ENCODE peak calls at places on chromosomes 16 and 17, in seven cellular contexts. J, H, A, C, Y, I and F are unnamed samples.

GRCh38 chr16:84055366-84055765 is 12.8 kb upstream of the SLC38A8 start:
- DNase-seq in J (no peak), H (no peak), A (no peak), C (no peak), Y (no peak), I (no peak), F (no peak)

GRCh38 chr17:81601525-81602120 is 35.3 kb downstream of the NPLOC4 start:
- DNase-seq in J (peak; percentile 30), H (peak; percentile 50), A (peak; percentile 77), C (no peak), Y (peak; percentile 49), I (peak; percentile 38), F (no peak)

GRCh38 chr17:18185832-18186231 is 2.2 kb downstream of the ALKBH5 start:
- DNase-seq in J (peak; percentile 42), H (no peak), A (peak; percentile 64), C (no peak), Y (no peak), I (no peak), F (no peak)

GRCh38 chr16:47939690-47940089 is 216.1 kb downstream of the ABCC12 start:
- DNase-seq in J (no peak), H (no peak), A (no peak), C (no peak), Y (no peak), I (no peak), F (no peak)

GRCh38 chr16:23807028-23807427 is 28.8 kb upstream of the PRKCB start:
- DNase-seq in J (no peak), H (no peak), A (no peak), C (no peak), Y (no peak), I (no peak), F (no peak)

GRCh38 chr17:68200689-68201424 is 47.0 kb upstream of the AMZ2 start:
- DNase-seq in J (peak; percentile 74), H (peak; percentile 93), A (peak; percentile 56), C (no peak), Y (peak; percentile 30), I (peak; percentile 13), F (peak; percentile 73)

GRCh38 chr16:27499659-27500055 is 50.1 kb downstream of the GTF3C1 start:
- DNase-seq in J (no peak), H (no peak), A (no peak), C (no peak), Y (no peak), I (no peak), F (no peak)

GRCh38 chr16:89166696-89167424 is 4.7 kb upstream of the CDH15 start:
- DNase-seq in J (no peak), H (no peak), A (peak; percentile 28), C (no peak), Y (no peak), I (no peak), F (no peak)

GRCh38 chr16:79099701-79100100 is 500.8 kb downstream of the MAF start:
- DNase-seq in J (no peak), H (no peak), A (no peak), C (no peak), Y (no peak), I (no peak), F (no peak)

GRCh38 chr17:82615084-82616020 is 32.9 kb downstream of the WDR45B start:
- DNase-seq in J (no peak), H (peak; percentile 51), A (no peak), C (no peak), Y (no peak), I (no peak), F (no peak)

GRCh38 chr17:51015145-51015558 is 105.5 kb downstream of the SPAG9 start:
- DNase-seq in J (no peak), H (no peak), A (peak; percentile 54), C (no peak), Y (peak; percentile 55), I (no peak), F (no peak)

GRCh38 chr17:1810450-1811103 is 19.1 kb downstream of the SMYD4 start:
- DNase-seq in J (no peak), H (no peak), A (no peak), C (no peak), Y (no peak), I (no peak), F (no peak)

GRCh38 chr17:67069591-67070136 is 25.3 kb downstream of the CACNG1 start:
- DNase-seq in J (no peak), H (no peak), A (no peak), C (no peak), Y (no peak), I (no peak), F (no peak)

GRCh38 chr17:9890124-9890523 is 14.9 kb downstream of the RCVRN start:
- DNase-seq in J (no peak), H (peak; percentile 75), A (peak; percentile 34), C (no peak), Y (no peak), I (no peak), F (no peak)